ENCODE peak calls at places on chromosomes 7 and 10, in four cellular contexts. L is NCI-H1048, O is prostate gland, S is iris pigment epithelial cell. E is an unnamed sample.

GRCh38 chr7:142873281-142873784 is 12.2 kb downstream of the TRPV6 start:
- DNase-seq in L (no peak), O (no peak), S (peak), E (no peak)

GRCh38 chr7:97064020-97064419 is 39.4 kb upstream of the DLX5 start:
- DNase-seq in L (no peak), O (no peak), S (no peak), E (no peak)

GRCh38 chr7:84232653-84233052 is 38.1 kb upstream of the SEMA3A start:
- DNase-seq in L (no peak), O (no peak), S (peak), E (peak)

GRCh38 chr7:31882187-31882586 is 188.0 kb downstream of the PDE1C start:
- DNase-seq in L (no peak), O (no peak), S (no peak), E (no peak)

GRCh38 chr10:132396495-132397035 is 435 bp upstream of the PWWP2B start:
- DNase-seq in L (no peak), O (peak), S (no peak), E (peak)

GRCh38 chr10:68992721-68993440 is 4.3 kb downstream of the KIFBP start:
- DNase-seq in L (no peak), O (peak), S (peak), E (peak)

GRCh38 chr7:94303736-94304135 is 91.0 kb upstream of the COL1A2 start:
- DNase-seq in L (no peak), O (no peak), S (peak), E (peak)

GRCh38 chr7:5424689-5425506 is 1.3 kb upstream of the TNRC18 start:
- DNase-seq in L (peak), O (peak), S (peak), E (peak)

GRCh38 chr7:7732566-7733290 is 14.3 kb upstream of the RPA3 start:
- DNase-seq in L (no peak), O (no peak), S (peak), E (peak)

GRCh38 chr7:1928555-1929348 is 258.7 kb downstream of the ELFN1 start:
- DNase-seq in L (no peak), O (peak), S (no peak), E (no peak)

GRCh38 chr10:121596668-121597503 is 1.4 kb downstream of the FGFR2 start:
- DNase-seq in L (no peak), O (peak), S (peak), E (peak)

GRCh38 chr7:150799741-150800575 is at the start of gene TMEM176B:
- DNase-seq in L (no peak), O (no peak), S (no peak), E (no peak)

GRCh38 chr7:71705901-71706300 is 574.0 kb downstream of the GALNT17 start:
- DNase-seq in L (no peak), O (no peak), S (no peak), E (no peak)

GRCh38 chr10:43228783-43229207 is 38.1 kb downstream of the RASGEF1A start:
- DNase-seq in L (no peak), O (no peak), S (no peak), E (no peak)

GRCh38 chr7:34096135-34096775 is 190.9 kb downstream of the BMPER start:
- DNase-seq in L (no peak), O (peak), S (peak), E (peak)

GRCh38 chr10:109978481-109978880 is 29.3 kb upstream of the ADD3 start:
- DNase-seq in L (no peak), O (no peak), S (peak), E (peak)

GRCh38 chr7:22920664-22921063 is 93.3 kb downstream of the HYCC1 start:
- DNase-seq in L (no peak), O (no peak), S (peak), E (no peak)

GRCh38 chr7:151592868-151593486 is 73.3 kb upstream of the RHEB start:
- DNase-seq in L (no peak), O (no peak), S (peak), E (peak)

GRCh38 chr7:46854958-46855473 is 726.9 kb downstream of the TNS3 start:
- DNase-seq in L (no peak), O (no peak), S (peak), E (peak)

GRCh38 chr7:114885836-114886235 is 36.1 kb upstream of the MDFIC start:
- DNase-seq in L (no peak), O (no peak), S (peak), E (peak)

GRCh38 chr7:43878867-43879266 is 9.6 kb upstream of the MRPS24 start:
- DNase-seq in L (no peak), O (no peak), S (no peak), E (no peak)

GRCh38 chr7:88927-89921 is 103.1 kb upstream of the FAM20C start:
- DNase-seq in L (no peak), O (no peak), S (peak), E (peak)

GRCh38 chr10:43857206-43857952 is 208.7 kb upstream of the ZNF32 start:
- DNase-seq in L (no peak), O (no peak), S (peak), E (peak)

GRCh38 chr10:49082767-49083166 is 32.6 kb downstream of the VSTM4 start:
- DNase-seq in L (no peak), O (no peak), S (no peak), E (no peak)

GRCh38 chr7:85023066-85023687 is 163.7 kb downstream of the SEMA3D start:
- DNase-seq in L (no peak), O (peak), S (peak), E (peak)

GRCh38 chr10:44366936-44367630 is 17.8 kb downstream of the CXCL12 start:
- DNase-seq in L (no peak), O (no peak), S (no peak), E (no peak)

GRCh38 chr7:2905500-2905899 is 61.4 kb upstream of the GNA12 start:
- DNase-seq in L (no peak), O (no peak), S (no peak), E (no peak)

GRCh38 chr7:157751951-157752673 is 415.3 kb downstream of the DNAJB6 start:
- DNase-seq in L (no peak), O (no peak), S (no peak), E (no peak)

GRCh38 chr7:16067695-16068094 is 353.6 kb downstream of the CRPPA start:
- DNase-seq in L (no peak), O (no peak), S (no peak), E (no peak)